ENCODE peak calls at places on chromosomes 11 and 22, in eight cellular contexts. U is stomach, J is tibial nerve, D is adrenal gland, G is A549, Y is HepG2, N is K562, L is transverse colon. B is an unnamed sample.
A peak's percentile ranks its signal among the peaks of the same experiment; 100 is the strongest.

GRCh38 chr11:9758676-9759518 is 95.0 kb downstream of the SWAP70 start:
- DNase-seq in U (peak; percentile 69), J (peak; percentile 72), D (peak; percentile 71), G (peak; percentile 77), Y (peak; percentile 53), N (peak; percentile 76), L (peak; percentile 75), B (peak; percentile 79)

GRCh38 chr22:47445716-47446290 is 683.4 kb downstream of the TBC1D22A start:
- DNase-seq in U (no peak), J (no peak), D (no peak), G (no peak), Y (no peak), N (no peak), L (no peak), B (no peak)

GRCh38 chr11:126607776-126608625 is 252.5 kb downstream of the ST3GAL4 start:
- DNase-seq in U (no peak), J (no peak), D (no peak), G (no peak), Y (no peak), N (no peak), L (no peak), B (no peak)

GRCh38 chr11:70200212-70200844 is 2.8 kb upstream of the FADD start:
- DNase-seq in U (no peak), J (no peak), D (no peak), G (no peak), Y (peak; percentile 25), N (no peak), L (no peak), B (no peak)

GRCh38 chr11:58691675-58692074 is 40.1 kb downstream of the GLYAT start:
- DNase-seq in U (no peak), J (no peak), D (no peak), G (no peak), Y (no peak), N (no peak), L (no peak), B (no peak)

GRCh38 chr22:47571616-47572015 is 809.2 kb downstream of the TBC1D22A start:
- DNase-seq in U (no peak), J (no peak), D (no peak), G (no peak), Y (no peak), N (no peak), L (no peak), B (no peak)

GRCh38 chr11:13983081-13983751 is 20.7 kb downstream of the SPON1 start:
- DNase-seq in U (no peak), J (no peak), D (no peak), G (no peak), Y (no peak), N (no peak), L (peak; percentile 45), B (no peak)

GRCh38 chr11:96393753-96394348 is 4.0 kb downstream of the JRKL start:
- DNase-seq in U (no peak), J (no peak), D (no peak), G (peak; percentile 43), Y (peak; percentile 44), N (peak; percentile 57), L (no peak), B (peak; percentile 40)

GRCh38 chr11:122634507-122634906 is 21.0 kb upstream of the UBASH3B start:
- DNase-seq in U (peak; percentile 26), J (no peak), D (no peak), G (no peak), Y (no peak), N (no peak), L (peak; percentile 13), B (no peak)

GRCh38 chr11:113274708-113275582 is 39.4 kb upstream of the TTC12 start:
- DNase-seq in U (no peak), J (no peak), D (peak; percentile 9), G (peak; percentile 3), Y (no peak), N (peak; percentile 14), L (no peak), B (no peak)

GRCh38 chr11:126791991-126792390 is 208.6 kb downstream of the KIRREL3 start:
- DNase-seq in U (no peak), J (no peak), D (no peak), G (no peak), Y (no peak), N (no peak), L (no peak), B (no peak)

GRCh38 chr22:26565181-26565580 is 24.8 kb downstream of the TPST2 start:
- DNase-seq in U (no peak), J (no peak), D (no peak), G (no peak), Y (no peak), N (no peak), L (no peak), B (no peak)

GRCh38 chr11:1640076-1640946 is 10.7 kb downstream of the KRTAP5-5 start:
- DNase-seq in U (peak; percentile 43), J (no peak), D (peak; percentile 47), G (peak; percentile 50), Y (peak; percentile 24), N (peak; percentile 50), L (peak; percentile 38), B (no peak)

DNA sequence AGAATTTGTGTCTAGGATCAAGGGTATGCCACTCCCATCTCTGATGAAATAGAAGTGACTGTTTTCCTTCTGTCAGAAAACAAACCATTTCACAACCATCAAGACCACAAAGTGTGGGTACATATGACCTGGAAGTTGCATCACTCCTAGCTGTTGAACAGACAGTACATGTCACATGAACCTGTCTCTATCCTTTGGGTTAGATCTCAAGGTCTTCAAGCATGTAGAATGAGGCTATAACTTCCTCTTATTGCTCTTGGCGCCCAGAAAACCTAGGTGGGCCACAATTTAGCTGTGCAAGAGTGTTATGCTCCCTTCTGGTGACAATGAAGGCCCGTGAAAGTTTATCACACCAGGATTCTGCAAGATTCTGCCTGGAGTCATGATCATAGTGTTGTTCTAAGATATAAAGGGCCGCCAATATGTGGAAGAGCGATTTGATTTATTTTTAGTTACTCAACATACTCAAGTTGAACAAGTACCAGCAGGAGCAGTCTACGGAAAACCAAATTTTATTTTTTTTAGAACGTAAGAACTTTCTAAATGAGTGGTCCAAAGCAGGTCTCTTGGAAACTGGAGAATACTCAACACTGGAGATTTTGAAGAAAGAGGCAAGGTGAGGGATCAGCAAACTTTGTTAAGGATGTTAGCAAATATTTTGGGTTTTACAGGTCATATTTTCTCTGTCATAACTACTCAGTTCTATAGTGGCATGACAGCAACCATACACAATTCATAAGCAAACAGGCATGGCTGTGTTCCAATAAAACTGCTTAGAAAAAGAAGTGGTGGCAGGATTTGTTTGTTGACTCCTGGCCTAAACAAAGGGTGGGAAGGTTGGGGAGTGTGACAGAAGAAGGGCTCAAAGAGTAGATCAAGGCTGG is 101.8 kb downstream of the USP35 start:
- DNase-seq in U (peak; percentile 28), J (peak; percentile 88), D (peak; percentile 42), G (peak; percentile 50), Y (peak; percentile 97), N (peak; percentile 83), L (no peak), B (peak; percentile 35)
- TF ChIP-seq POLR2A in U (no peak), J (no peak), D (no peak), G (no peak), Y (no peak), N (no peak), L (no peak), B (no peak)

DNA sequence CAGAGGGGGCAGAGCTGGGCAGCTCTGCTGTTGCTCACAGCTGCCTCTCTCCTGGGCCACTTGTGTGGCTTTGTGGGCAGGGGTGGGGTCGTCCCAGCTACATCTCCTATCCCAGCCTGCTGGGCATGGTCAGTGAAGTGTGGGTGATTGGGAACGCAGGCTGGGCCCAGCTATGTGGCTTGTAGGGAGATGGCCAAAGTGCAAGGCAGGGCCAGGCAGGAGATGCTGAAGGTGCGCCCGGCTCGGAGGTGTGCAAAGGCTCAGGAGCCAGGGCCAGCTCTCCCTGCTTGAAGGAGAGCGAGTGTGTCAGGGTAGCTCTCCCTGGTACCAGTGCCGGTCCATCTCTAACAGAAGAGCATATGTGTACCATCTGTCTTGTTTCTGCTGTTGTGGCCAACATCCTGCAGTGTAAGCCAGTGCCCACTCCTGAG is 8.4 kb upstream of the RANBP1 start:
- DNase-seq in U (no peak), J (no peak), D (no peak), G (no peak), Y (no peak), N (no peak), L (no peak), B (no peak)
- TF ChIP-seq POLR2A in U (no peak), J (no peak), D (no peak), G (no peak), Y (no peak), N (no peak), L (no peak), B (no peak)

GRCh38 chr11:111736191-111736590 is 30.0 kb downstream of the PPP2R1B start:
- DNase-seq in U (no peak), J (no peak), D (no peak), G (no peak), Y (no peak), N (no peak), L (no peak), B (no peak)

GRCh38 chr11:111734383-111735261 is 31.6 kb downstream of the PPP2R1B start:
- DNase-seq in U (no peak), J (no peak), D (no peak), G (no peak), Y (no peak), N (no peak), L (no peak), B (no peak)

GRCh38 chr11:111733655-111734088 is 32.5 kb downstream of the PPP2R1B start:
- DNase-seq in U (no peak), J (no peak), D (peak; percentile 51), G (no peak), Y (no peak), N (no peak), L (no peak), B (no peak)

GRCh38 chr11:111736621-111737055 is 29.6 kb downstream of the PPP2R1B start:
- DNase-seq in U (no peak), J (no peak), D (no peak), G (no peak), Y (no peak), N (no peak), L (no peak), B (no peak)

GRCh38 chr11:111735262-111736116 is 30.7 kb downstream of the PPP2R1B start:
- DNase-seq in U (peak; percentile 54), J (peak; percentile 82), D (peak; percentile 91), G (peak; percentile 56), Y (no peak), N (no peak), L (peak; percentile 63), B (peak; percentile 16)
- TF ChIP-seq POLR2A in U (no peak), J (peak; percentile 47), D (peak; percentile 59), G (no peak), Y (no peak), N (no peak), L (no peak), B (no peak)

GRCh38 chr11:63811522-63811921 is 1.7 kb upstream of the SPINDOC start:
- DNase-seq in U (no peak), J (no peak), D (no peak), G (no peak), Y (no peak), N (no peak), L (no peak), B (no peak)

GRCh38 chr11:63814383-63814736 is 1.1 kb downstream of the SPINDOC start:
- DNase-seq in U (no peak), J (no peak), D (no peak), G (no peak), Y (no peak), N (peak; percentile 32), L (no peak), B (no peak)

GRCh38 chr11:63816732-63817131 is 3.5 kb downstream of the SPINDOC start:
- DNase-seq in U (no peak), J (no peak), D (no peak), G (no peak), Y (no peak), N (no peak), L (no peak), B (no peak)

GRCh38 chr11:63813563-63814382 is 517 bp downstream of the SPINDOC start:
- DNase-seq in U (peak; percentile 33), J (peak; percentile 12), D (peak; percentile 40), G (peak; percentile 39), Y (no peak), N (peak; percentile 56), L (peak; percentile 47), B (peak; percentile 52)

GRCh38 chr11:63813035-63813562 is at the start of gene SPINDOC:
- DNase-seq in U (peak; percentile 80), J (peak; percentile 54), D (peak; percentile 79), G (peak; percentile 60), Y (peak; percentile 47), N (peak; percentile 87), L (peak; percentile 82), B (peak; percentile 77)
- TF ChIP-seq POLR2A in U (no peak), J (no peak), D (peak; percentile 49), G (peak; percentile 55), Y (peak; percentile 35), N (peak; percentile 59), L (no peak), B (no peak)

B was measured in erythroblast.